ENCODE peak calls at places on chromosomes 4 and X, in four cellular contexts. D, S, V and E are unnamed samples.

GRCh38 chr4:102585329-102585728 is 84.2 kb downstream of the NFKB1 start:
- DNase-seq in V (no peak), D (no peak), S (no peak), E (no peak)

GRCh38 chrX:121307441-121307840 is 260.0 kb downstream of the GLUD2 start:
- DNase-seq in D (peak), S (no peak), V (no peak), E (no peak)

GRCh38 chrX:136646602-136647239 is 1.2 kb upstream of the CD40LG start:
- DNase-seq in D (no peak), S (no peak), V (no peak), E (no peak)

GRCh38 chrX:70436380-70436779 is 8.3 kb upstream of the DLG3 start:
- DNase-seq in V (no peak), D (no peak), S (no peak), E (peak)

GRCh38 chr4:90328558-90328957 is 201.4 kb downstream of the CCSER1 start:
- DNase-seq in V (no peak), S (peak), D (peak), E (peak)

GRCh38 chr4:147049940-147050852 is 104.5 kb upstream of the TTC29 start:
- DNase-seq in V (no peak), S (no peak), D (peak), E (peak)

GRCh38 chr4:44869222-44869882 is 143.0 kb upstream of the GNPDA2 start:
- DNase-seq in V (no peak), S (no peak), D (no peak), E (no peak)

GRCh38 chrX:150362599-150363481 is at the start of gene MAMLD1:
- DNase-seq in D (peak), V (no peak), S (no peak), E (peak)

GRCh38 chr4:5654791-5655190 is 53.6 kb downstream of the EVC2 start:
- DNase-seq in S (no peak), V (no peak), D (no peak), E (no peak)

GRCh38 chr4:76614589-76614988 is 179.6 kb downstream of the SHROOM3 start:
- DNase-seq in S (no peak), D (peak), V (no peak), E (no peak)

GRCh38 chr4:163193717-163194116 is 27.0 kb upstream of the NAF1 start:
- DNase-seq in V (no peak), D (no peak), S (no peak), E (no peak)

GRCh38 chr4:39716356-39716755 is 18.4 kb downstream of the UBE2K start:
- DNase-seq in S (no peak), D (no peak), V (no peak), E (no peak)

GRCh38 chr4:20015825-20016224 is 235.9 kb upstream of the SLIT2 start:
- DNase-seq in S (no peak), D (no peak), V (no peak), E (no peak)

GRCh38 chr4:102500371-102501175 is 586 bp upstream of the NFKB1 start:
- DNase-seq in D (peak), V (no peak), S (peak), E (peak)

GRCh38 chr4:128386761-128387599 is 99.4 kb upstream of the PGRMC2 start:
- DNase-seq in V (peak), S (peak), D (peak), E (no peak)

GRCh38 chr4:168527560-168527959 is 30.7 kb downstream of the PALLD start:
- DNase-seq in V (no peak), S (no peak), D (no peak), E (no peak)

GRCh38 chr4:55358668-55359067 is 12.6 kb downstream of the SRD5A3 start:
- DNase-seq in V (no peak), S (peak), D (peak), E (no peak)

GRCh38 chr4:143085644-143086043 is 99.1 kb upstream of the USP38 start:
- DNase-seq in V (no peak), D (no peak), S (no peak), E (no peak)

GRCh38 chr4:152458801-152459302 is 77.0 kb downstream of the FBXW7 start:
- DNase-seq in V (no peak), S (peak), D (peak), E (no peak)

GRCh38 chr4:27616166-27616565 is 755.5 kb downstream of the STIM2 start:
- DNase-seq in V (no peak), D (peak), S (no peak), E (no peak)

GRCh38 chr4:100424376-100424775 is 93.4 kb downstream of the EMCN start:
- DNase-seq in V (no peak), S (no peak), D (no peak), E (no peak)

GRCh38 chrX:150983526-150984163 is 510 bp downstream of the HMGB3 start:
- DNase-seq in D (no peak), S (no peak), V (no peak), E (peak)

GRCh38 chr4:98148856-98149255 is 5.6 kb upstream of the STPG2 start:
- DNase-seq in D (no peak), V (no peak), S (no peak), E (no peak)

GRCh38 chr4:163540977-163541376 is 46.5 kb downstream of the TMA16 start:
- DNase-seq in S (no peak), D (peak), V (peak), E (no peak)

GRCh38 chr4:159764343-159764952 is 661.6 kb downstream of the RAPGEF2 start:
- DNase-seq in V (peak), S (peak), D (peak), E (no peak)

GRCh38 chr4:98204236-98204553 is 57.0 kb upstream of the RAP1GDS1 start:
- DNase-seq in D (no peak), V (no peak), S (no peak), E (no peak)

GRCh38 chrX:153075366-153075765 is 3.1 kb downstream of the PNMA6A start:
- DNase-seq in V (no peak), D (no peak), S (no peak), E (no peak)

GRCh38 chr4:102809190-102809589 is 18.2 kb downstream of the UBE2D3 start:
- DNase-seq in S (no peak), D (no peak), V (no peak), E (no peak)

GRCh38 chrX:47174376-47174775 is 19.3 kb upstream of the UBA1 start:
- DNase-seq in D (no peak), S (no peak), V (no peak), E (no peak)

GRCh38 chr4:76784237-76784636 is 113.7 kb downstream of the SOWAHB start:
- DNase-seq in D (no peak), V (no peak), S (no peak), E (no peak)

GRCh38 chrX:136745215-136746173 is 35.2 kb downstream of the ARHGEF6 start:
- DNase-seq in V (no peak), S (peak), D (no peak), E (no peak)

GRCh38 chrX:1873671-1874070 is 258.8 kb downstream of the ASMT start:
- DNase-seq in V (no peak), S (no peak), D (no peak), E (no peak)

GRCh38 chrX:110241816-110242215 is 76.1 kb downstream of the AMMECR1 start:
- DNase-seq in D (peak), S (no peak), V (no peak), E (no peak)

GRCh38 chrX:24703185-24703494 is 9.4 kb downstream of the POLA1 start:
- DNase-seq in S (no peak), V (no peak), D (no peak), E (no peak)

GRCh38 chr4:96742332-96743014 is 902.6 kb downstream of the PDHA2 start:
- DNase-seq in S (no peak), V (no peak), D (no peak), E (no peak)

GRCh38 chr4:174210354-174210753 is 73.1 kb downstream of the FBXO8 start:
- DNase-seq in S (no peak), D (no peak), V (no peak), E (no peak)

GRCh38 chr4:104394409-104394813 is 100.3 kb downstream of the CXXC4 start:
- DNase-seq in V (no peak), D (no peak), S (no peak), E (peak)

GRCh38 chrX:44043496-44043895 is 70.3 kb upstream of the NDP start:
- DNase-seq in S (no peak), D (peak), V (no peak), E (no peak)

GRCh38 chr4:3766791-3767561 is 791 bp downstream of the ADRA2C start:
- DNase-seq in V (no peak), S (no peak), D (no peak), E (peak)

GRCh38 chrX:102517331-102517730 is 792 bp upstream of the TMSB15A start:
- DNase-seq in V (no peak), D (no peak), S (no peak), E (no peak)
- TF ChIP-seq CTCF in V (no peak), D (peak), S (no peak), E (no peak)

GRCh38 chrX:15848576-15848975 is 6.0 kb downstream of the AP1S2 start:
- DNase-seq in V (no peak), D (peak), S (no peak), E (no peak)

GRCh38 chrX:15853586-15854079 is 980 bp downstream of the AP1S2 start:
- DNase-seq in S (no peak), D (no peak), V (no peak), E (no peak)

GRCh38 chrX:15854080-15854655 is 445 bp downstream of the AP1S2 start:
- DNase-seq in S (peak), V (no peak), D (no peak), E (peak)

GRCh38 chrX:15854712-15855561 is at the start of gene AP1S2:
- DNase-seq in D (peak), V (peak), S (peak), E (peak)

DNA sequence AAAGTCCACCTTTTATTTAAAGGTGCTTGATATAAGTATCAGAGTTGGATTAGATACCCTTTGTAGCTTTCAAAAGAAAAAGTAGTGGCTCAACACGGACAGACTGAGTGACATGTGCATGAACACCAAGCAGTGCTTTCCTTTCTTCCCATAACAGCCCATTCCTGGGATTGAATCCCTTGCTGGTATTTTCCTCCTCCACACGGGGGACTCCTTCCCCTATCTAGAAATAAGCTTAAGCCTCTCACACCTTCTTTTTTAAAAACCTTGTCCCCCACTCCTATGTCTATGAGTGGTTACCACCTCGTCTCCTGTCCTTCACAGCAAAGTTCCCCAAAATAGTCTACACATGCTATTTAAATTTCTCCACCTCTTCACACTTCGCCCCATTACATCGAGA is 5.1 kb downstream of the AP1S2 start:
- DNase-seq in D (no peak), S (no peak), V (no peak), E (no peak)
- TF ChIP-seq CTCF in D (peak), S (no peak), V (peak), E (no peak)

DNA sequence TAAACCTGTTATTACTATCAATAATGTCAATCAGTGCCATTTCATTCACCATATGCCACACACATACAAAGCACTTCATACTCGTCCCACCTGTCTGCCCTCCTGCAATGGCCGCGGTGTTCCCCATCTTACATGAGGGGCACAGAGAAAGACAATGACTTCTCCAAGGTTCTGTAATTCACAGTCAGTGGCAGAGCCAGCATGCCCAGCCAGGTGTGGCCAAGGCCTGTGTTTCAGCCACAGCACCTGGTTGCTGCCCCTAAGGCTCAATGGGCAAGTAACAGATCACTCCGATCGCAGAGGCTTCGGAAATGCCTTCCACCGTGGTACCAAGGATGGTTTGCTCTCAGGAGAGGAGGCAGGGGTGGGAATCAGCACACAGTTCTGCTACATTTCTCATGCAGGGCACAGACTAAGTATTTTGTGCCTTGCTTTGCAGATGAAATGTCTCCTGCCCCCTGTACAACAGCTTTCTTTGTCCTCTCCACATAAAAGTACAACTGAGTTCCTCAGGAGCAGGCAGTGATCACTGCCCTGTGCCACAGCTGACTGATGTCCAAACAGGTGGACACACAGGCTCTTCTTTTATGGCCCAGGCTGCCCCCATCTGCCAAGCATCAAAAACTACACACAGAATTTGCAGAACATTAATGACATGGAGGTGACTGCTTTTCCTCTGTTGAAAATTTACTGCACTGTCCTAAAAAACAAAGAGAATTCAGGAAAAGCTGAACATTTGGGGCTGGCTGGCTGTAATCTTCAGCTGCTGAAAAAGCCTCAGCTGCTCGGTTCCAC is 10.8 kb downstream of the AFAP1 start:
- DNase-seq in V (no peak), D (no peak), S (no peak), E (no peak)
- TF ChIP-seq CTCF in V (peak), D (peak), S (no peak), E (no peak)

GRCh38 chr4:1192091-1192492 is 19.7 kb upstream of the SPON2 start:
- DNase-seq in D (peak), V (peak), S (no peak), E (no peak)
- TF ChIP-seq CTCF in D (no peak), V (no peak), S (no peak), E (no peak)

DNA sequence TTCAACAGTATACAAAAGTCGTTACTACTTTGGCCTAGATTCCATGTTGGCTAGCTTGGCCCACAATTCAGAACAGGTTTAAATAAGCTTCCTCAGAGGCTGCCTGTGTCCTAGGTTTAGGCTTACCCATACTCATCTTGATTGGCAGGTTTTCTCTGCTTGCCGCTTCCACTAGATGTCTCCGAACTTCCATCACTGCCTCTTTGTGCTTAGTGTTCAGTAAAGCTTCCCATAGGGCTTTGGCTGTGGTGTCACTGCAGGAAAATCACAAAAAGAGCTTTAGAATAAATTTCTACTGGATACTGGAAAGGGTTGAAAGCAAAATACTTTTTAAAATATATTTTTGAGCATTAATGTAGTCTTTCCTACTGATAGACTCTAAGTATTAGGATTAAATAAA is 52.4 kb downstream of the SCFD2 start:
- DNase-seq in V (no peak), D (peak), S (no peak), E (no peak)
- TF ChIP-seq CTCF in V (no peak), D (no peak), S (no peak), E (no peak)

DNA sequence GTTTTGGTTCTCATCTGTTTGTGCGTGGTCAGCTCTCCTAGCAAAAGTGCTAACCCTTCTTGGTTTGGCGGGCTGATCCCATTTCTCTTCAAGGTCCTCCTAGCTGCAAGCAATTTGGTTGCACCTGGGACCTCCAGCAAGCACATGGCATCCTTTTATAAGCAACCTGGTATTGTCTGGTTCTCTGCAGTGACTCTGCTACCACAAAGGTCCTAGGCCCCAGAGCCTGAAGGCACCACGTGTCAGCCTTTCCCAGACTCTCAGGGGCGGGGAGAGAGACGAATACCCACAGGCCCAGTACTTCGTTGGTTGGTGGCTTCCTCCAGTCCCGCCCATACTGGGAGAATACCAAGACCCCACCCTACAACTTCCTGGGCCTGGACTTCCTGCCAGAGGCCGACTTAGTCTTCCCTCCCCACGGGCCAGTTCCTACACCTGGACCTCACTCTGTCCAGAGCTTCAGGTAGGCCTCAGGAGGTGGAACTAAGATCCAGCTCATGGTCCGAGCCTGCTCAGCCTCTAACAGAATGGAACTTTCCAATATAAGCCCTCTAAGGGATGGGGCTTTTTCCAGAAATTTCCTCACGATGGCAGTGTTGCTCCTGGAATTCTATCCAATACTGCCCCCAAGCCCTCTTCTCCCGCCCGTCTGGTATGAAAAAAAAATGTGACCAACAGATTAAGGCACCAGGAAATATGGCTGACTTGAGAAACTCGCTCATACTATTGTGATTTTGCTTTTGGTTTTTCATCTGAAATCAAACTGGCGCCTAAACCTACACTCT is 192.5 kb upstream of the STK26 start:
- DNase-seq in V (no peak), D (peak), S (peak), E (peak)
- TF ChIP-seq CTCF in V (no peak), D (peak), S (peak), E (peak)

GRCh38 chr4:184907216-184907615 is 81.4 kb upstream of the ACSL1 start:
- DNase-seq in S (no peak), V (no peak), D (no peak), E (no peak)
- TF ChIP-seq CTCF in S (no peak), V (no peak), D (no peak), E (no peak)